ENCODE peak calls at places on chromosomes 2 and 18, in five cellular contexts. One of them, this sample, is unnamed.

GRCh38 chr2:55371387-55371786 is 48.3 kb downstream of the CCDC88A start:
- DNase-seq in AG09309: no peak
- DNase-seq in bronchial epithelial cell: no peak
- DNase-seq in GM12865: no peak
- DNase-seq in breast epithelium: no peak
- DNase-seq in this sample: no peak

GRCh38 chr2:113703404-113704299 is 52.8 kb downstream of the SLC35F5 start:
- DNase-seq in AG09309: no peak
- DNase-seq in bronchial epithelial cell: no peak
- DNase-seq in GM12865: no peak
- DNase-seq in breast epithelium: no peak
- DNase-seq in this sample: no peak

GRCh38 chr2:69059731-69060290 is 46.8 kb downstream of the ANTXR1 start:
- DNase-seq in AG09309: no peak
- DNase-seq in bronchial epithelial cell: no peak
- DNase-seq in GM12865: no peak
- DNase-seq in breast epithelium: no peak
- DNase-seq in this sample: no peak

GRCh38 chr18:27785815-27786537 is 391.0 kb downstream of the CDH2 start:
- DNase-seq in AG09309: no peak
- DNase-seq in bronchial epithelial cell: no peak
- DNase-seq in GM12865: no peak
- DNase-seq in breast epithelium: no peak
- DNase-seq in this sample: no peak

GRCh38 chr2:79771530-79771929 is 258.7 kb downstream of the CTNNA2 start:
- DNase-seq in AG09309: no peak
- DNase-seq in bronchial epithelial cell: no peak
- DNase-seq in GM12865: no peak
- DNase-seq in breast epithelium: no peak
- DNase-seq in this sample: no peak

GRCh38 chr2:168426861-168427260 is 29.2 kb upstream of the CERS6 start:
- DNase-seq in AG09309: no peak
- DNase-seq in bronchial epithelial cell: no peak
- DNase-seq in GM12865: no peak
- DNase-seq in breast epithelium: no peak
- DNase-seq in this sample: no peak

GRCh38 chr18:75247601-75248421 is 37.2 kb downstream of the TSHZ1 start:
- DNase-seq in AG09309: peak
- DNase-seq in bronchial epithelial cell: peak
- DNase-seq in GM12865: peak
- DNase-seq in breast epithelium: no peak
- DNase-seq in this sample: no peak

GRCh38 chr18:12911928-12912703 is 28.1 kb upstream of the PTPN2 start:
- DNase-seq in AG09309: no peak
- DNase-seq in bronchial epithelial cell: no peak
- DNase-seq in GM12865: no peak
- DNase-seq in breast epithelium: no peak
- DNase-seq in this sample: no peak

GRCh38 chr2:215137741-215138340 is 585 bp downstream of the ABCA12 start:
- DNase-seq in AG09309: no peak
- DNase-seq in bronchial epithelial cell: peak
- DNase-seq in GM12865: peak
- DNase-seq in breast epithelium: no peak
- DNase-seq in this sample: no peak

GRCh38 chr2:62941413-62941812 is 109.2 kb upstream of the OTX1 start:
- DNase-seq in AG09309: no peak
- DNase-seq in bronchial epithelial cell: no peak
- DNase-seq in GM12865: no peak
- DNase-seq in breast epithelium: no peak
- DNase-seq in this sample: no peak

GRCh38 chr2:39989888-39990287 is 210.8 kb upstream of the THUMPD2 start:
- DNase-seq in AG09309: no peak
- DNase-seq in bronchial epithelial cell: no peak
- DNase-seq in GM12865: no peak
- DNase-seq in breast epithelium: no peak
- DNase-seq in this sample: no peak

GRCh38 chr2:5111581-5111980 is 580.6 kb upstream of the SOX11 start:
- DNase-seq in AG09309: no peak
- DNase-seq in bronchial epithelial cell: no peak
- DNase-seq in GM12865: no peak
- DNase-seq in breast epithelium: peak
- DNase-seq in this sample: no peak

GRCh38 chr2:73202156-73203054 is at the start of gene NOTO:
- DNase-seq in AG09309: no peak
- DNase-seq in bronchial epithelial cell: peak
- DNase-seq in GM12865: no peak
- DNase-seq in breast epithelium: no peak
- DNase-seq in this sample: no peak

GRCh38 chr18:58928401-58928800 is 63.7 kb downstream of the ZNF532 start:
- DNase-seq in AG09309: no peak
- DNase-seq in bronchial epithelial cell: no peak
- DNase-seq in GM12865: no peak
- DNase-seq in breast epithelium: no peak
- DNase-seq in this sample: no peak

DNA sequence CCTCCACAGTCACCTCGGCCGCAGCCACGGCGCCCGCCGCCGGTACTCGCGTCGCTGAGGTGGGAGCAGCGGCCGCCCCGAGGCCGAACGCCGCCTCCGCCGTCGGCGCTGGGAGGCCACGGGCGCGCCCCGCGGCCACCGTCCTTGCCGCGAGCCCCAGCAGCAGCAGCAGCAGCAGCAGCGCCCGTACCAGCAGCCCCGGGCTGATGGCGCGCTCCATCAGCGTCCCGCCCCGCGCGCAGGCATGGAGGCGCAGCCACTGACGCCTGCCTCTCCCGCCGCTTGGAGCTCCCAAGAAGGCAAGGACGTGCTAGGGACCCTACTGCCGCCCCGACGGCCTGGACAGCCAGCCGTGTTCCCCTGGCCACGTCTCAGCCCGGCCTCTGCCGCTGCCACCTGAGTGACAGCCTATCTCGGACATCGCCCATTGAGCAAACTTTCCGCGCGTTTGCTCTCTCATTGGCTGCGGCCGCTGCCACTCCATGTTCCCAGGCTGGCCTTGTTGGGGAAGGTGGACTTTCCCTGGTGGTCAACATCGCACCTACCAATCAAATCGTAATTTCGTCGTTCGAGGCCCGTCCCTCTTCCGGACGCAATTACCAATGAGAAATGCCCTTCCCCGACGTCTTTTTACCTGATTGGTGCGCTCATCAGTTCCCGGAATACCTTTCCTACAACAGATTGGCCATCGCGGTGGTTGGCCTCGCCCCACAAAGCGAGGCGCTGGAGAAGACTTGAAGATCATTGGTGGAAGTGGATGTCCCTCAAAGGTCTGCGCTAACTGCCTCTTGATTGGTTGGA is at the start of gene EIF2AK3:
- DNase-seq in AG09309: peak
- DNase-seq in bronchial epithelial cell: peak
- DNase-seq in GM12865: peak
- DNase-seq in breast epithelium: peak
- DNase-seq in this sample: peak
- TF ChIP-seq CTCF in AG09309: no peak
- TF ChIP-seq CTCF in bronchial epithelial cell: no peak
- TF ChIP-seq CTCF in GM12865: no peak
- TF ChIP-seq CTCF in breast epithelium: peak
- TF ChIP-seq CTCF in this sample: no peak

DNA sequence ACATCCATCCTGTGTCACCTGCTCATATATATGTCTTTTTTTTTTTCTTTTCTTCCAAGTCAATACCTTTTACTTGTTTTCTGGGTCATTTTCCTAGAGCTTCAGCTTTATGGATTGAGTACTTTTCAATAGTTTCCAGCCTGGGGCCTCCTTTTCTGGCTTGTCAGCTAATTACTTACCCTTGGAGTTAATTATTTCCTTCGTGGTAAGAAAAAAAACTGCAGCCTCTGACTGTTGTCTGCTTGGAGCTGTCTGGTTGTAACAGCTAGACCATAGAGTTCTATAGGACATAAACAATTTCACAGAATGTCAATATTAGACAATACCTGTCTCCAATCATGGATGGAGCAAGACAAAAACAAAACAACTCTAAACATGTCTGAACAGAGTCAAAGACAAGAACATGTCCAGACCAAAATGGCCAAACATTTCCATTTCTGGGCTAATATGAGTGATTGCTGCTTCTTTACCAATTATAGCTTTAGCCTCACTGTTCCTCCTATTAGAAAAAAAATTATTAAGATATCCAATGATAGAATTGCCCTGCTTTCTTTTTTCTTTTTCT is 643.2 kb downstream of the SLC4A3 start:
- DNase-seq in AG09309: no peak
- DNase-seq in bronchial epithelial cell: peak
- DNase-seq in GM12865: no peak
- DNase-seq in breast epithelium: no peak
- DNase-seq in this sample: no peak
- H3K4me3 ChIP-seq in AG09309: no peak
- H3K4me3 ChIP-seq in bronchial epithelial cell: no peak
- H3K4me3 ChIP-seq in GM12865: no peak
- H3K4me3 ChIP-seq in breast epithelium: no peak
- H3K4me3 ChIP-seq in this sample: no peak

GRCh38 chr2:104521247-104521646 is 332.7 kb upstream of the POU3F3 start:
- DNase-seq in AG09309: no peak
- DNase-seq in bronchial epithelial cell: no peak
- DNase-seq in GM12865: peak
- DNase-seq in breast epithelium: no peak
- DNase-seq in this sample: no peak
- TF ChIP-seq CTCF in AG09309: no peak
- TF ChIP-seq CTCF in bronchial epithelial cell: no peak
- TF ChIP-seq CTCF in GM12865: no peak
- TF ChIP-seq CTCF in breast epithelium: no peak
- TF ChIP-seq CTCF in this sample: no peak

GRCh38 chr2:9703085-9703641 is 72.4 kb upstream of the YWHAQ start:
- DNase-seq in AG09309: peak
- DNase-seq in bronchial epithelial cell: peak
- DNase-seq in GM12865: peak
- DNase-seq in breast epithelium: peak
- DNase-seq in this sample: no peak
- H3K4me3 ChIP-seq in AG09309: no peak
- H3K4me3 ChIP-seq in bronchial epithelial cell: no peak
- H3K4me3 ChIP-seq in GM12865: no peak
- H3K4me3 ChIP-seq in breast epithelium: no peak
- H3K4me3 ChIP-seq in this sample: no peak

GRCh38 chr2:176293334-176293733 is 24.1 kb downstream of the MTX2 start:
- DNase-seq in AG09309: no peak
- DNase-seq in bronchial epithelial cell: no peak
- DNase-seq in GM12865: no peak
- DNase-seq in breast epithelium: no peak
- DNase-seq in this sample: no peak

GRCh38 chr2:176297067-176297466 is 27.8 kb downstream of the MTX2 start:
- DNase-seq in AG09309: no peak
- DNase-seq in bronchial epithelial cell: no peak
- DNase-seq in GM12865: no peak
- DNase-seq in breast epithelium: no peak
- DNase-seq in this sample: no peak

GRCh38 chr2:176291768-176292393 is 22.6 kb downstream of the MTX2 start:
- DNase-seq in AG09309: no peak
- DNase-seq in bronchial epithelial cell: no peak
- DNase-seq in GM12865: peak
- DNase-seq in breast epithelium: no peak
- DNase-seq in this sample: no peak

GRCh38 chr2:176292608-176293007 is 23.4 kb downstream of the MTX2 start:
- DNase-seq in AG09309: no peak
- DNase-seq in bronchial epithelial cell: no peak
- DNase-seq in GM12865: no peak
- DNase-seq in breast epithelium: no peak
- DNase-seq in this sample: no peak

DNA sequence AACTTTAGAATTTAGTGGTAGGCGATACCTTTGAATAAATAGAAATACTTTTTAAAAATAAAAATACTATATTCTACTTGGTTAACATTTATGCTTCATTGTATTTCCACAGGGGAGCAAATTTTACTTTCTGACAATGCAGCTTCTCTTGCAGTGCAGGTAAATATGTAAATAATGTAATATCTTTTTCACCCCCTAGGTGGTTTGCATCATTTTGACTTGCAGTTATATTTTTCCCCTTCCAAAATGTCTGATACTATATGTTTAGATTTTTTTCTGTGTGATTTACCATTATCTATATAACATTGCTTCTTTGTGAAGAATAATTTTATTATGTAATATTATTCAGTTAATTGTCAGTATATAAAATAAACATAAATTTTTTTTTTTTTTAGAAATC is 28.5 kb downstream of the MTX2 start:
- DNase-seq in AG09309: no peak
- DNase-seq in bronchial epithelial cell: no peak
- DNase-seq in GM12865: no peak
- DNase-seq in breast epithelium: no peak
- DNase-seq in this sample: no peak
- TF ChIP-seq CTCF in AG09309: no peak
- TF ChIP-seq CTCF in bronchial epithelial cell: no peak
- TF ChIP-seq CTCF in GM12865: no peak
- TF ChIP-seq CTCF in breast epithelium: no peak
- TF ChIP-seq CTCF in this sample: no peak

GRCh38 chr2:31693882-31694281 is 113.1 kb upstream of the SRD5A2 start:
- DNase-seq in AG09309: no peak
- DNase-seq in bronchial epithelial cell: no peak
- DNase-seq in GM12865: no peak
- DNase-seq in breast epithelium: no peak
- DNase-seq in this sample: no peak

GRCh38 chr2:31696068-31696467 is 115.3 kb upstream of the SRD5A2 start:
- DNase-seq in AG09309: no peak
- DNase-seq in bronchial epithelial cell: no peak
- DNase-seq in GM12865: no peak
- DNase-seq in breast epithelium: no peak
- DNase-seq in this sample: no peak

GRCh38 chr2:31694444-31694843 is 113.7 kb upstream of the SRD5A2 start:
- DNase-seq in AG09309: no peak
- DNase-seq in bronchial epithelial cell: no peak
- DNase-seq in GM12865: no peak
- DNase-seq in breast epithelium: no peak
- DNase-seq in this sample: no peak
- H3K4me3 ChIP-seq in AG09309: no peak
- H3K4me3 ChIP-seq in bronchial epithelial cell: no peak
- H3K4me3 ChIP-seq in GM12865: no peak
- H3K4me3 ChIP-seq in breast epithelium: no peak
- H3K4me3 ChIP-seq in this sample: no peak

DNA sequence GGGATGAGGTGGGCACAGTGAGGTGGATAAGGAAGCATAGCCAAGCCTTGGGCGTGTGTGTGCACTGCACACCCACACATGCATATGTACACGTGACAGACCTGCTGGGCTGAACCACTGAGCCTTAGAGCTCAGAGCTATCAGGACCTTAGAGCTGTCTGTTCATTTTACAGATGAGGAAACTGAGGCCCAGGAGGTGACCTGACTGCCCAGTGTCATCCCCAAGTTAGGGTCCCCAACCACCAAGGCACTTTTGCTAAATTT is 8.2 kb upstream of the SNED1 start:
- DNase-seq in AG09309: no peak
- DNase-seq in bronchial epithelial cell: no peak
- DNase-seq in GM12865: no peak
- DNase-seq in breast epithelium: no peak
- DNase-seq in this sample: no peak
- TF ChIP-seq CTCF in AG09309: no peak
- TF ChIP-seq CTCF in bronchial epithelial cell: no peak
- TF ChIP-seq CTCF in GM12865: no peak
- TF ChIP-seq CTCF in breast epithelium: no peak
- TF ChIP-seq CTCF in this sample: no peak